ENCODE peak calls at places on chromosomes 4 and X, in seven cellular contexts. U is ureter; S is effector memory CD4-positive, alpha-beta T cell; Y is hypothalamus; W is mesenchymal stem cell; J is iris pigment epithelial cell; B is activated T-helper 1 cell treated with anti-CD3 and anti-CD28 coated beads, Interleukin-12 subunit alpha, Interleukin-12 subunit beta, Interleukin-2, Interleukin-4 antibody, amounts not matched to agents 30 ng/mL and 10 ng/mL and 1 ng/mL, durations not matched to agents 14 hours and 24 hours and 36 hours. E is an unnamed sample.

GRCh38 chr4:47342796-47343195 is 120.7 kb downstream of the COMMD8 start:
- DNase-seq in W (no peak), Y (no peak), J (no peak), S (no peak), B (no peak), U (no peak), E (no peak)

GRCh38 chrX:14505648-14506047 is 23.7 kb upstream of the GLRA2 start:
- DNase-seq in S (no peak), Y (no peak), J (no peak), B (no peak), U (no peak), W (no peak), E (no peak)

GRCh38 chr4:114417214-114417613 is 181.4 kb upstream of the UGT8 start:
- DNase-seq in J (no peak), Y (no peak), U (no peak), S (no peak), B (no peak), W (no peak), E (no peak)

GRCh38 chr4:17574206-17574605 is 2.8 kb upstream of the LAP3 start:
- DNase-seq in B (no peak), S (no peak), Y (no peak), U (no peak), W (no peak), J (no peak), E (no peak)

GRCh38 chr4:188295899-188296298 is 156.7 kb downstream of the TRIML1 start:
- DNase-seq in B (no peak), U (no peak), W (peak; percentile 9), S (no peak), J (peak; percentile 8), Y (no peak), E (no peak)

GRCh38 chr4:157674699-157675098 is 454.2 kb downstream of the GRIA2 start:
- DNase-seq in S (no peak), W (no peak), Y (peak; percentile 5), U (no peak), J (no peak), B (no peak), E (no peak)

GRCh38 chrX:24424948-24425347 is 40.1 kb upstream of the PDK3 start:
- DNase-seq in U (no peak), B (no peak), W (no peak), Y (no peak), J (peak; percentile 27), S (no peak), E (no peak)

GRCh38 chr4:138175337-138175794 is 66.8 kb downstream of the SLC7A11 start:
- DNase-seq in W (peak; percentile 38), J (no peak), S (no peak), Y (no peak), U (no peak), B (no peak), E (no peak)

GRCh38 chrX:29666361-29666760 is 549.0 kb upstream of the MAGEB2 start:
- DNase-seq in B (no peak), Y (no peak), J (peak; percentile 55), S (no peak), U (no peak), W (no peak), E (no peak)

GRCh38 chr4:141140271-141141205 is 7.3 kb upstream of the RNF150 start:
- DNase-seq in J (no peak), W (no peak), U (no peak), S (no peak), B (no peak), Y (no peak), E (no peak)

GRCh38 chr4:62474802-62475201 is 1274.7 kb downstream of the ADGRL3 start:
- DNase-seq in U (no peak), J (no peak), B (no peak), Y (no peak), W (no peak), S (no peak), E (no peak)

GRCh38 chr4:186169942-186170802 is 21.2 kb upstream of the CYP4V2 start:
- DNase-seq in J (no peak), Y (no peak), B (no peak), W (no peak), S (no peak), U (no peak), E (no peak)

E was measured in mesenteric fat pad.